ENCODE peak calls at places on chromosomes 4 and X, in ten cellular contexts. I, H, L, T, C, B, Y, G, D and K are unnamed samples.

GRCh38 chrX:72395252-72395651 is 89.5 kb upstream of the CITED1 start:
- DNase-seq in I (no peak), H (no peak), L (no peak), T (no peak), C (peak; percentile 22), B (no peak), Y (no peak), G (no peak), D (no peak), K (no peak)

GRCh38 chr4:182478475-182478874 is 235.3 kb downstream of the TENM3 start:
- DNase-seq in I (peak; percentile 6), H (no peak), L (no peak), T (no peak), C (peak; percentile 65), B (no peak), Y (no peak), G (no peak), D (peak; percentile 28), K (no peak)

GRCh38 chrX:94424456-94424855 is 750.5 kb downstream of the FAM133A start:
- DNase-seq in I (no peak), H (no peak), L (no peak), T (no peak), C (no peak), B (no peak), Y (no peak), G (no peak), D (no peak), K (no peak)

GRCh38 chrX:150813922-150814321 is 84.5 kb downstream of the CD99L2 start:
- DNase-seq in I (no peak), H (no peak), L (no peak), T (no peak), C (no peak), B (no peak), Y (no peak), G (no peak), D (no peak), K (no peak)

GRCh38 chrX:14010566-14010965 is 19.1 kb downstream of the GEMIN8 start:
- DNase-seq in I (no peak), H (no peak), L (no peak), T (no peak), C (no peak), B (no peak), Y (no peak), G (no peak), D (peak; percentile 8), K (no peak)

GRCh38 chr4:68960294-68961163 is 8.9 kb upstream of the UGT2A3 start:
- DNase-seq in I (no peak), H (no peak), L (no peak), T (no peak), C (no peak), B (no peak), Y (no peak), G (no peak), D (no peak), K (no peak)

GRCh38 chr4:137370206-137370633 is 162.1 kb downstream of the PCDH18 start:
- DNase-seq in I (no peak), H (no peak), L (no peak), T (no peak), C (peak; percentile 65), B (no peak), Y (peak; percentile 42), G (no peak), D (peak; percentile 79), K (no peak)

GRCh38 chrX:39802354-39802753 is 295.4 kb downstream of the BCOR start:
- DNase-seq in I (no peak), H (no peak), L (no peak), T (no peak), C (no peak), B (no peak), Y (no peak), G (no peak), D (no peak), K (no peak)

GRCh38 chr4:123623611-123624010 is 227.0 kb downstream of the SPRY1 start:
- DNase-seq in I (no peak), H (no peak), L (no peak), T (no peak), C (no peak), B (no peak), Y (no peak), G (no peak), D (no peak), K (no peak)

GRCh38 chrX:21745756-21746155 is 12.2 kb downstream of the SMPX start:
- DNase-seq in I (peak; percentile 43), H (no peak), L (no peak), T (peak; percentile 36), C (peak; percentile 39), B (no peak), Y (no peak), G (no peak), D (no peak), K (no peak)

GRCh38 chrX:144681501-144681900 is 565.8 kb upstream of the SPANXN1 start:
- DNase-seq in I (peak; percentile 5), H (no peak), L (no peak), T (no peak), C (peak; percentile 1), B (no peak), Y (no peak), G (no peak), D (peak; percentile 1), K (no peak)

GRCh38 chr4:5206391-5206790 is 155.1 kb downstream of the STK32B start:
- DNase-seq in I (peak; percentile 84), H (no peak), L (no peak), T (no peak), C (peak; percentile 55), B (peak; percentile 48), Y (peak; percentile 60), G (no peak), D (peak; percentile 93), K (peak; percentile 90)

GRCh38 chrX:115949900-115950822 is 220.4 kb upstream of the AGTR2 start:
- DNase-seq in I (no peak), H (peak; percentile 47), L (no peak), T (peak; percentile 63), C (no peak), B (no peak), Y (no peak), G (no peak), D (no peak), K (peak; percentile 88)

GRCh38 chr4:106366026-106366425 is 2.6 kb downstream of the GIMD1 start:
- DNase-seq in I (peak; percentile 28), H (no peak), L (no peak), T (no peak), C (peak; percentile 63), B (no peak), Y (no peak), G (no peak), D (peak; percentile 89), K (no peak)

GRCh38 chr4:76251448-76252270 is at the start of gene FAM47E:
- DNase-seq in I (peak; percentile 27), H (peak; percentile 19), L (peak; percentile 69), T (peak; percentile 88), C (peak; percentile 45), B (peak; percentile 82), Y (no peak), G (peak; percentile 52), D (peak; percentile 36), K (peak; percentile 70)

GRCh38 chrX:104618106-104618895 is 52.3 kb downstream of the IL1RAPL2 start:
- DNase-seq in I (no peak), H (no peak), L (no peak), T (no peak), C (no peak), B (no peak), Y (no peak), G (no peak), D (no peak), K (no peak)

GRCh38 chr4:169757575-169758184 is at the start of gene HPF1:
- DNase-seq in I (peak; percentile 61), H (peak; percentile 92), L (peak; percentile 89), T (peak; percentile 95), C (peak; percentile 87), B (peak; percentile 92), Y (peak; percentile 16), G (peak; percentile 51), D (peak; percentile 79), K (peak; percentile 89)
- TF ChIP-seq CTCF in I (no peak), H (no peak), L (no peak), T (no peak), C (no peak), B (no peak), Y (no peak), G (no peak), D (no peak), K (peak; percentile 47)

DNA sequence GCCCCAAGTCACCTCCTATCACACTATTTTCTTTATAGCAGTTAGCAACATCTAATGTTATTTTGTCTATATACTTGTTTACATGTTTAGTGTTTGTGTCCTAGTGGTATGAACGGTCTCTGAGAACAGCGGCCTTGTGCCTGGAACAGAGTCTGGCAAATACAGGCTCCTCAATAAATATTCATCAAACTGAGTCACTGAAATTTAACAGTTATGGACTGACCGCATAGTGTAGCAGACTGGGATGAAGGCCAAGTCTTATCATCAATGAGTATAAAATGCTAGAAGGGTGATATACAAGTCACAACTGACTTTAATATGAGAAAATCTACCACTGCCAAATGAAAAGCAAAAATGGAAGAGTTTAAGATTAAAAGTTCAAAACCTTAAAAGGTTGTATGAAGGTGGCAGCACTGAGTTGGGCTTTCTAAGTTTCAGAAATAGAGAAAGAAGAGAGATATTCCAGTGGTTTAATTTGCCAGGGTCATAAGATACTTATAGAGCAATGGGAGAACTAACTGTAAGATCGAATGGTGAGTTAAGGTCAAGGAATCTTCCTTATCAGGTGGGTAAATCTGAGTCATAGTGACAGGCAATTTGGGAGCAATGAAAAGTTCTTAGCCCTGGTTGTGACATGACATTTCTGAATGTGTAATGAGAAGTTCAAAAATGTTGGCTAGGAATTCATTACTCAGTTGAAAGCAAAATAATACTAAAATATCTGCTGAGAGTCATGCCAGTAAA is 34.9 kb downstream of the ELOVL6 start:
- DNase-seq in I (peak; percentile 82), H (no peak), L (no peak), T (no peak), C (peak; percentile 58), B (no peak), Y (peak; percentile 76), G (no peak), D (peak; percentile 92), K (no peak)
- TF ChIP-seq CTCF in I (no peak), H (no peak), L (no peak), T (no peak), C (peak; percentile 31), B (no peak), Y (no peak), G (no peak), D (peak; percentile 7), K (no peak)

DNA sequence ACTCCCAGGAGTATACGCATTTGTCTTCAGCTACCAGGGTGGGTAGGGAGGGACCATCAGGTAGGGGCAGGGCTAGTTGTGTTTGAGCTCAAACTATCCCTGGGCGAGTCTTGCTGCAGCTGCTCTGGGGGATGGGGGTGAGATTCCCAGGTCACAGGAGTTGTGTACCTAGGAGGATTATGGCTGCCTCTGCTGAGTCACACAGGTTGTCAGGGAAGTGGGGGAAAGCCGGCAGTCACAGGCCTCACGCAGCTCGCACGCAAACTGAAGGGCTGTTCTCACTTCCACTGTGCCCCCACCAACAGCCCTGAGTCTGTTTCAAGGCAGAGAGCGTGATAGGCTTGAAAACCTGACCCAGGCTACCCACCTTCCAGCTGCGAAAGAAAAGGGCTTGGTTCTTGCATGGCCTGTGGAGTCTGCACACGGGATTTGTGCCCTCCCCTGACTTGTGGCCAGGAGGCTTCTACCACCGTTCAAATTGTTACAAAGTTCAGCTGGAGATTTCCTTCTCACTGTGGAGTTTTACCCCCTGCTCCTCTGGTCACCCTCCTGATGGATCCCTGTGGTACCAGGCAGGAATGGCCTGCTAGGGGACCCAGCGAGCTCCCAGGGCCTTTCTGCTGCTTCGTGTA is 63.8 kb downstream of the ARFIP1 start:
- DNase-seq in I (no peak), H (no peak), L (no peak), T (no peak), C (no peak), B (no peak), Y (no peak), G (no peak), D (no peak), K (no peak)
- TF ChIP-seq CTCF in I (no peak), H (no peak), L (no peak), T (no peak), C (no peak), B (no peak), Y (no peak), G (no peak), D (no peak), K (no peak)

GRCh38 chr4:104592894-104593470 is 98.3 kb upstream of the CXXC4 start:
- DNase-seq in I (no peak), H (no peak), L (no peak), T (no peak), C (peak; percentile 81), B (no peak), Y (no peak), G (no peak), D (peak; percentile 57), K (no peak)
- TF ChIP-seq CTCF in I (no peak), H (no peak), L (no peak), T (no peak), C (no peak), B (no peak), Y (no peak), G (no peak), D (no peak), K (no peak)